ENCODE peak calls at places on chromosomes 11 and 22, in seven cellular contexts. W, K, I, C, P, X and E are unnamed samples. For H3K4me1, the result is how much of the 10 kb centered on the place peaks cover.

GRCh38 chr11:121964591-121964990 is 151.4 kb downstream of the BLID start:
- DNase-seq in W (peak), K (peak), I (no peak), C (no peak), P (peak), X (no peak), E (no peak)

GRCh38 chr11:125242141-125242780 is 77.7 kb downstream of the PKNOX2 start:
- DNase-seq in W (no peak), K (no peak), I (no peak), C (peak), P (no peak), X (no peak), E (peak)

GRCh38 chr22:20928573-20928967 is 11.4 kb downstream of the CRKL start:
- DNase-seq in W (no peak), K (no peak), I (no peak), C (no peak), P (no peak), X (no peak), E (no peak)

GRCh38 chr11:111336062-111336461 is 37.7 kb downstream of the POU2AF3 start:
- DNase-seq in W (no peak), K (no peak), I (no peak), C (no peak), P (no peak), X (no peak), E (no peak)

GRCh38 chr22:44924724-44925123 is 85.1 kb downstream of the PHF21B start:
- DNase-seq in W (no peak), K (peak), I (no peak), C (no peak), P (peak), X (no peak), E (peak)

GRCh38 chr11:62974848-62975522 is 9.8 kb downstream of the SLC22A6 start:
- DNase-seq in W (no peak), K (no peak), I (peak), C (peak), P (peak), X (no peak), E (no peak)

GRCh38 chr11:1356007-1356435 is 33.7 kb upstream of the BRSK2 start:
- DNase-seq in W (no peak), K (peak), I (no peak), C (peak), P (no peak), X (no peak), E (no peak)

GRCh38 chr22:45290410-45290936 is 5.7 kb downstream of the UPK3A start:
- DNase-seq in W (peak), K (peak), I (peak), C (no peak), P (peak), X (no peak), E (no peak)

GRCh38 chr11:121159721-121160120 is 58.7 kb downstream of the TECTA start:
- DNase-seq in W (no peak), K (no peak), I (no peak), C (no peak), P (no peak), X (no peak), E (no peak)

GRCh38 chr11:9972917-9973504 is 309.1 kb downstream of the SWAP70 start:
- DNase-seq in W (peak), K (peak), I (peak), C (no peak), P (peak), X (no peak), E (no peak)

GRCh38 chr22:24424001-24424900 is 3.1 kb upstream of the ADORA2A start:
- DNase-seq in W (no peak), K (peak), I (peak), C (no peak), P (peak), X (peak), E (no peak)

GRCh38 chr11:118705796-118706545 is 26.5 kb upstream of the TREH start:
- DNase-seq in W (no peak), K (no peak), I (peak), C (no peak), P (peak), X (no peak), E (no peak)

GRCh38 chr11:95337175-95337957 is 106.4 kb upstream of the SESN3 start:
- DNase-seq in W (peak), K (no peak), I (peak), C (peak), P (peak), X (peak), E (peak)

GRCh38 chr11:103805688-103806009 is 230.8 kb upstream of the DDI1 start:
- DNase-seq in W (no peak), K (no peak), I (no peak), C (no peak), P (no peak), X (no peak), E (no peak)

GRCh38 chr11:29962243-29962642 is 54.6 kb downstream of the KCNA4 start:
- DNase-seq in W (no peak), K (no peak), I (peak), C (no peak), P (peak), X (no peak), E (no peak)

GRCh38 chr22:48080304-48081165 is 1318.1 kb downstream of the TBC1D22A start:
- DNase-seq in W (no peak), K (no peak), I (no peak), C (no peak), P (no peak), X (no peak), E (no peak)

GRCh38 chr11:118443590-118444218 is 7.4 kb downstream of the KMT2A start:
- DNase-seq in W (no peak), K (no peak), I (no peak), C (no peak), P (no peak), X (no peak), E (no peak)

GRCh38 chr11:2741006-2741376 is 41.2 kb upstream of the KCNQ1OT1 start:
- DNase-seq in W (no peak), K (peak), I (no peak), C (no peak), P (no peak), X (peak), E (no peak)

GRCh38 chr11:71240865-71241691 is 11.3 kb downstream of the SHANK2 start:
- DNase-seq in W (peak), K (peak), I (peak), C (peak), P (peak), X (peak), E (no peak)

GRCh38 chr11:72226701-72227100 is 2.1 kb downstream of the INPPL1 start:
- DNase-seq in W (no peak), K (no peak), I (no peak), C (no peak), P (no peak), X (no peak), E (no peak)

GRCh38 chr22:19760652-19761002 is at the start of gene TBX1:
- DNase-seq in W (no peak), K (no peak), I (no peak), C (no peak), P (peak), X (no peak), E (no peak)

GRCh38 chr11:10979529-10979928 is 121.7 kb upstream of the ZBED5 start:
- DNase-seq in W (no peak), K (no peak), I (no peak), C (no peak), P (no peak), X (no peak), E (no peak)

GRCh38 chr11:75541301-75541929 is 15.7 kb upstream of the GDPD5 start:
- DNase-seq in W (no peak), K (peak), I (no peak), C (no peak), P (peak), X (no peak), E (no peak)

DNA sequence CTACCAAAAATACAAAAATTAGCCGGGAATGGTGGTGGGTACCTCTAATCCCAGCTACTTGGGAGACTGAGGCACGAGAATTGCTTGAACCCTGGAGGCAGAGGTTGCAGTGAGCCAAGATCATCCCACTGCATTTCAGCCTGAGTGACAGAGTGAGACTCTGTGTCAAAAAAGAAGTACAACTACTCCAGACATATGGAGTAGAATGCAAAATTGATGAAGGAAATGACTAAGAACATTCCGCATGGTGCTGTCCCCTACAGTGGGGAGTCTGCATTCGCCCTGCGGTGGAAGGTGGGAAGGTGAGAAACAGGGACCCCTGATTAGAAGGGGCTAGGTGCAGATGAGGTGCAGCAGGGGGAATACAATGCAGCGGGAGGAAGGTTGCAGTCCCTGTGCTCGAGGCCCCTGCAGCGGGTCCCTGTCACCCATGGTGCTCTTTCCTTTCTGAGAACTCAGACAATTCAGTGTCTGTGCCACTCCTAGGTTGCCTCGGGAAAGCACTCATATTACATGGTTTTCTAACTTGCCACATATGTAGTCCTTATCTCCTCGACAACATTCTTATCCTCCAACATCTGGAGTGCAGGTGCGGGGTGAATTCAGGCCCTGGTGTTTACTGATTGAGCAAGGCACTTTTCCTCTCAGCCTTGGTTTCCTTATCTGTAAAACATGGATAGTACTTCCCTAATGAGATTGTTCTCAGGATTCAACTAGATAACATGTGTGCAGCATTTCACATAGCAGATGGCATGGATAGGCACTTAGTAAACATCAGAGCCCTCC is 5.2 kb downstream of the POLD4 start:
- DNase-seq in W (peak), K (peak), I (no peak), C (no peak), P (peak), X (no peak), E (no peak)
- H3K4me1 ChIP-seq in W (under half), K (under half), I (under half), C (under half), P (under half), X (under half), E (under half)

DNA sequence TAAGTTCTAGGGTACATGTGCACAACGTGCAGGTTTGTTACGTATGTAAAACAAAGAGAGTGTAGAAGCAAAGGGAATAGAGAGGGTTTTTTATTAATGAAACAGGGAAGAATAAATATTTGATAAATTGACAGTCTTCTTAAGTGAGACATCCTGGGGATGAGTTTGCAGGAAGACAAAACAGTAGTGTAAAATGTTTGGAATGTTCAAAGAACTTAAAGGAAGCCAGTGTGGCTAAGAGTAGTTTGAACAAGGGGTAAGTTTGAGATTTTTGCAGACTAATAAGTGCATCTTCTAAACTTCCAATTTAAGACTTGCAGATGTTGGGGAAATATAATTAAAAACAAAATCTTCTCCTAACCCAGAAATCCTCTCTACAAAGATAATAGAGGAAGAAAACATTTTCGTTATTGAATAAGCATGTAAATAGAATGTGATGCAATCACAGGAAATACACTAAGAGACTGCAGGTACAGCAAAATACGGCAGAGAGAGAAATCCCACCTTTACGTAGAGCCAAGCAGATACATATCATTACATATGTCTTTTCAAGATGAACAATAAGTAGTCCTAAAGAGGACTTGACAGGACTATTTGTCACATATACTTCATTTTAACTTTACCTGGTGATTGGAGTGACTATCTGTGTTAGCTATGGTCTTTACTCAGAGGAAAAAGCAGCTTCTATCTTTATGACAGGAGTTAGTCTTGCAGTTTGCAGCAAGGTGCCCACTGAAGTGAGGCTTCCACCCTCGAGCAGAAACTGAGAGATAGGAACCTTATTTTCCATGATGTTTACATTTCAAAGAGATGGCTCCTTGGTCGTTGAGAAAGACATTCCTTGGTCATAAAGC is 402.1 kb downstream of the CNTN5 start:
- DNase-seq in W (peak), K (no peak), I (no peak), C (no peak), P (no peak), X (no peak), E (no peak)
- H3K4me3 ChIP-seq in W (no peak), K (no peak), I (no peak), C (no peak), P (no peak), X (no peak), E (no peak)

GRCh38 chr11:14371249-14371648 is 12.3 kb upstream of the RRAS2 start:
- DNase-seq in W (no peak), K (no peak), I (no peak), C (no peak), P (no peak), X (no peak), E (no peak)
- H3K27ac ChIP-seq in W (no peak), K (no peak), I (no peak), C (no peak), P (no peak), X (no peak), E (no peak)

GRCh38 chr22:38754247-38755154 is 1.3 kb downstream of the SUN2 start:
- DNase-seq in W (peak), K (peak), I (peak), C (no peak), P (peak), X (peak), E (peak)
- H3K4me1 ChIP-seq in W (under half), K (under half), I (under half), C (under half), P (under half), X (under half), E (under half)

GRCh38 chr11:116786966-116787365 is 857 bp downstream of the ZPR1 start:
- DNase-seq in W (no peak), K (no peak), I (no peak), C (no peak), P (no peak), X (no peak), E (no peak)

GRCh38 chr11:116788534-116788933 is 711 bp upstream of the ZPR1 start:
- DNase-seq in W (no peak), K (no peak), I (no peak), C (no peak), P (no peak), X (no peak), E (no peak)

GRCh38 chr11:116787786-116788486 is at the start of gene ZPR1:
- DNase-seq in W (peak), K (peak), I (peak), C (peak), P (peak), X (peak), E (peak)

GRCh38 chr11:116787436-116787785 is 412 bp downstream of the ZPR1 start:
- DNase-seq in W (no peak), K (peak), I (no peak), C (no peak), P (peak), X (no peak), E (no peak)

GRCh38 chr11:116786360-116786759 is 1.5 kb downstream of the ZPR1 start:
- DNase-seq in W (no peak), K (no peak), I (no peak), C (no peak), P (no peak), X (no peak), E (no peak)
- H3K4me3 ChIP-seq in W (no peak), K (peak), I (no peak), C (no peak), P (peak), X (no peak), E (peak)

DNA sequence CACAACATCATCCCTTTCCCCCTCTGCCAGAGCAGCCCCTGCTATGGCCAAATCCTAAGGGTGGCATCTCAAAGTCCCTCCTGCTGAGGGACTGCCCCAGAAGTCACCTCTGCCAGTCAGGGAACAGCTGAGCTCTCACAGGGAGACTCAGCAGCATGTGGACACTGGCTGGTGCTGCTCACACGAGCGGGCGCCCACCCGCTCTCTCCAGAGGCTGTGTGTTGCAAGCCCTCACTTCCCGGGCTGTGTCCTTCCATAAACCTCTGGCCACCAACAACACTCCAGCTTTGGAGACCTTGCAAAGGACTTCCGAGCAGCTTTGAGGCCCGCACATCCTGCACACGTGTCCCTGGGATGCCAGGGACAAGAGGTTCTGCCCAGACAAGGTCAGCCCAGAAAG is 2.8 kb downstream of the IGSF9B start:
- DNase-seq in W (no peak), K (no peak), I (no peak), C (no peak), P (no peak), X (no peak), E (peak)
- H3K27ac ChIP-seq in W (no peak), K (no peak), I (no peak), C (no peak), P (no peak), X (no peak), E (peak)

DNA sequence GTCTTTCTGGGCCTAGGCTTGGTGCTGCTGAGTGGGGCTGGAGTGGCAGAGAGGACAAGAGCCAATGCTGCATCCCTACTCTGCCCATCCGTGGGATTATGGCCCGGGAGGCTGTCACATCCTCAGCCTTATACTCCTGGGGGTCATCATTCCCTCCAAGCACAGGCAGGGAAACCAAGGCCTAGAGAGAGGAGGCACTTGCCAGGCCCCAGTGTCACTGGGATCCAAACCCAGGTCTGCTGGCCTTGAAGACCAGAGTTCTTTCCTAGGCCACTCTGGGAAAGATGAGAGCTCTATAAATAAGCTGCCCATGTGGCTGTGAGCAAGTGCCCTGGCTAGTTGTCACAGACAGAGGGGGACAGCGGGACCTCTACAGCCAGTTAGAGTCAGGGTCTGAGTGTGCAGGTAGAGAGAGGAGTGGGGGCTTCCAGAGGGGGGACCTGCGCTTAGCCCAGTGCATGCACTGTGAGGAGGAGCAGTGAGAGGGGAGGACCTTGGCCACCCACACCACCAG is 4.8 kb downstream of the RELT start:
- DNase-seq in W (no peak), K (no peak), I (peak), C (no peak), P (no peak), X (no peak), E (no peak)
- H3K4me1 ChIP-seq in W (under half), K (under half), I (under half), C (under half), P (under half), X (under half), E (under half)

GRCh38 chr11:66287256-66288137 is 1.4 kb downstream of the YIF1A start:
- DNase-seq in W (no peak), K (peak), I (no peak), C (no peak), P (peak), X (peak), E (no peak)
- H3K4me3 ChIP-seq in W (peak), K (peak), I (peak), C (peak), P (peak), X (peak), E (peak)

DNA sequence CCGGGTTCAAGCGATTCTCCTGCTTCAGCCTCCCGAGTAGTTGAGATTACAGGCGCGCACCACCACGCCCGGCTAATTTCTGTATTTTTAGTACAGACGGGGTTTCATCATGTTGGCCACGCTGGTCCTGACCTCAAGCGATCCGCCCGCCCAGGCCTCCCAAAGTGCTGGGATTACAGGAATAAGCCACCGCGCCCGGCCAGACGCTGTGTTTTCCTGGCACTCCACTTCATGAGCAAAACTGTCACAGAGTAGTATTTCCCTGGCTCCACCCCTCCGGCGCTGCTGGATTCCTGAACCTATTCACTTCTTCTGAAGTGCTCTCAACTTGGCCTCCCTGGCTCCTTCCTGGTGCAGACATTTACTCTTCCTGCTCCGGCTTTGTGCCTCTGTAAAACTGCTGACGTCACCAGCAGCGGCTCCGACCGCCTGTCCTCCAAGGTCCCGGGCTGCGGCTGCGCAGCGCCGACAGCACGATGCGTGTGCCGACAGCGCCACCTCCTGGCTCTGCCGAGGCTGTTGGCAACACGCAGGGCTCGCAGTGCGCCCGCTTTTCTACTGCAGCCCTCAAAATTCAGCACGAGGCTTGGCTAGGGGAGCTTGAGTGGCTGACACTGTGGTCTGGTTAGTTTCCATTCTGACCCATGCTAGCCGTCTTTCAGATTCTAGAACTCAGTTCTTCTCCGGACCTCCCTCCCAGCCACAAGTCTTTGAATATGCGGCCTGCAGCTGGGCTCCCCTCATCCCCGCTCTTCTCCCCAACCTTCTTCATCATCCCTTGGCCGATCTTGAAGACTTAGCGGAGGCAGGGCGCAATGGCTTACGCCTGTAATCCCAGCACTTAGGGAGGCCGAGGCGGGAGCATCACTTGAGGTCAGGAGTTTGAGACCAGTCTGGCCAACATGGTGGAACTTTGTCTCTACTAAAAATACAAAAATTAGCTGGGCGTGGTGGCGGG is 36.6 kb downstream of the APOL3 start:
- DNase-seq in W (peak), K (peak), I (peak), C (peak), P (peak), X (peak), E (peak)
- H3K27ac ChIP-seq in W (peak), K (peak), I (no peak), C (peak), P (peak), X (peak), E (peak)